ENCODE peak calls at places on chromosomes 16 and 17, in seven cellular contexts. L, E, W, K, Z, Y and G are unnamed samples.

GRCh38 chr16:49776085-49776501 is 79.8 kb downstream of the ZNF423 start:
- DNase-seq in L (no peak), E (peak), W (no peak), K (no peak), Z (no peak), Y (peak), G (no peak)

GRCh38 chr17:40615295-40615988 is 32.2 kb downstream of the SMARCE1 start:
- DNase-seq in L (no peak), E (peak), W (peak), K (peak), Z (peak), Y (peak), G (peak)

GRCh38 chr17:22270381-22270780 is 578.1 kb downstream of the KCNJ18 start:
- DNase-seq in L (no peak), E (no peak), W (no peak), K (no peak), Z (no peak), Y (no peak), G (no peak)

GRCh38 chr17:32445075-32445427 is 741 bp downstream of the PSMD11 start:
- DNase-seq in L (no peak), E (peak), W (no peak), K (peak), Z (peak), Y (peak), G (no peak)

GRCh38 chr17:71024172-71024571 is 854.8 kb downstream of the KCNJ2 start:
- DNase-seq in L (no peak), E (no peak), W (no peak), K (no peak), Z (no peak), Y (peak), G (no peak)

GRCh38 chr16:49019081-49019633 is 262.5 kb downstream of the CBLN1 start:
- DNase-seq in L (no peak), E (no peak), W (no peak), K (no peak), Z (no peak), Y (peak), G (no peak)

GRCh38 chr17:1940810-1941185 is 84.3 kb downstream of the RTN4RL1 start:
- DNase-seq in L (no peak), E (no peak), W (no peak), K (no peak), Z (no peak), Y (no peak), G (no peak)

GRCh38 chr17:676965-677364 is 37.7 kb downstream of the VPS53 start:
- DNase-seq in L (no peak), E (no peak), W (no peak), K (no peak), Z (no peak), Y (no peak), G (no peak)

GRCh38 chr17:81537343-81537855 is 9.2 kb downstream of the FSCN2 start:
- DNase-seq in L (no peak), E (no peak), W (peak), K (peak), Z (peak), Y (peak), G (peak)

GRCh38 chr16:29745853-29746345 is at the start of gene C16orf54:
- DNase-seq in L (no peak), E (no peak), W (peak), K (peak), Z (no peak), Y (no peak), G (peak)

GRCh38 chr17:75757086-75757681 is 7.8 kb downstream of the GALK1 start:
- DNase-seq in L (no peak), E (no peak), W (no peak), K (no peak), Z (no peak), Y (no peak), G (no peak)

GRCh38 chr17:21241564-21241963 is 11.6 kb downstream of the NATD1 start:
- DNase-seq in L (no peak), E (no peak), W (no peak), K (no peak), Z (no peak), Y (no peak), G (no peak)

GRCh38 chr16:89952049-89952448 is 3.5 kb downstream of the DEF8 start:
- DNase-seq in L (no peak), E (no peak), W (no peak), K (no peak), Z (no peak), Y (no peak), G (no peak)

GRCh38 chr16:72961115-72961832 is 86.7 kb downstream of the ZFHX3 start:
- DNase-seq in L (no peak), E (no peak), W (no peak), K (peak), Z (peak), Y (no peak), G (no peak)

GRCh38 chr16:86382774-86383407 is 127.4 kb upstream of the FOXF1 start:
- DNase-seq in L (no peak), E (no peak), W (no peak), K (no peak), Z (no peak), Y (no peak), G (no peak)

GRCh38 chr17:1366234-1366633 is 33.8 kb downstream of the YWHAE start:
- DNase-seq in L (no peak), E (no peak), W (no peak), K (no peak), Z (no peak), Y (no peak), G (no peak)

GRCh38 chr17:17784599-17785264 is 52.1 kb downstream of the SREBF1 start:
- DNase-seq in L (no peak), E (no peak), W (no peak), K (peak), Z (peak), Y (no peak), G (no peak)

GRCh38 chr17:16417399-16417798 is 2.0 kb downstream of the TRPV2 start:
- DNase-seq in L (no peak), E (no peak), W (no peak), K (no peak), Z (no peak), Y (no peak), G (no peak)

GRCh38 chr17:17567631-17568030 is 23.9 kb downstream of the PEMT start:
- DNase-seq in L (no peak), E (peak), W (no peak), K (no peak), Z (no peak), Y (no peak), G (no peak)

GRCh38 chr16:76386784-76387183 is 109.6 kb downstream of the CNTNAP4 start:
- DNase-seq in L (no peak), E (peak), W (no peak), K (no peak), Z (no peak), Y (no peak), G (no peak)

GRCh38 chr17:35192708-35193107 is 1.5 kb downstream of the SLC35G3 start:
- DNase-seq in L (no peak), E (no peak), W (no peak), K (peak), Z (no peak), Y (no peak), G (no peak)

GRCh38 chr17:60154616-60155426 is 5.0 kb downstream of the CA4 start:
- DNase-seq in L (no peak), E (peak), W (no peak), K (no peak), Z (no peak), Y (no peak), G (no peak)

GRCh38 chr16:56265184-56265583 is 73.9 kb downstream of the GNAO1 start:
- DNase-seq in L (no peak), E (no peak), W (no peak), K (no peak), Z (no peak), Y (no peak), G (no peak)

GRCh38 chr16:27322858-27323780 is 9.3 kb downstream of the IL4R start:
- DNase-seq in L (no peak), E (no peak), W (no peak), K (no peak), Z (no peak), Y (no peak), G (no peak)

GRCh38 chr16:1774456-1774795 is 1.5 kb upstream of the MRPS34 start:
- DNase-seq in L (no peak), E (no peak), W (no peak), K (no peak), Z (no peak), Y (no peak), G (no peak)

GRCh38 chr16:1772908-1773702 is at the start of gene MRPS34:
- DNase-seq in L (peak), E (peak), W (peak), K (peak), Z (peak), Y (peak), G (peak)

GRCh38 chr16:1772362-1772907 is at the start of gene EME2:
- DNase-seq in L (no peak), E (no peak), W (peak), K (peak), Z (no peak), Y (no peak), G (no peak)

GRCh38 chr16:1775006-1775845 is 2.3 kb upstream of the MRPS34 start:
- DNase-seq in L (no peak), E (no peak), W (no peak), K (no peak), Z (no peak), Y (no peak), G (no peak)

GRCh38 chr16:1773703-1774455 is 945 bp upstream of the MRPS34 start:
- DNase-seq in L (no peak), E (no peak), W (no peak), K (peak), Z (no peak), Y (no peak), G (no peak)
- TF ChIP-seq CTCF in L (no peak), E (no peak), W (no peak), K (no peak), Z (no peak), Y (no peak), G (no peak)

GRCh38 chr16:67264277-67264676 is 15.1 kb upstream of the PLEKHG4 start:
- DNase-seq in L (no peak), E (no peak), W (no peak), K (no peak), Z (no peak), Y (no peak), G (no peak)
- TF ChIP-seq CTCF in L (peak), E (peak), W (no peak), K (no peak), Z (no peak), Y (peak), G (no peak)

GRCh38 chr17:39252788-39253460 is 27.2 kb upstream of the STAC2 start:
- DNase-seq in L (no peak), E (no peak), W (no peak), K (no peak), Z (no peak), Y (no peak), G (no peak)
- TF ChIP-seq CTCF in L (peak), E (no peak), W (no peak), K (no peak), Z (no peak), Y (no peak), G (no peak)

DNA sequence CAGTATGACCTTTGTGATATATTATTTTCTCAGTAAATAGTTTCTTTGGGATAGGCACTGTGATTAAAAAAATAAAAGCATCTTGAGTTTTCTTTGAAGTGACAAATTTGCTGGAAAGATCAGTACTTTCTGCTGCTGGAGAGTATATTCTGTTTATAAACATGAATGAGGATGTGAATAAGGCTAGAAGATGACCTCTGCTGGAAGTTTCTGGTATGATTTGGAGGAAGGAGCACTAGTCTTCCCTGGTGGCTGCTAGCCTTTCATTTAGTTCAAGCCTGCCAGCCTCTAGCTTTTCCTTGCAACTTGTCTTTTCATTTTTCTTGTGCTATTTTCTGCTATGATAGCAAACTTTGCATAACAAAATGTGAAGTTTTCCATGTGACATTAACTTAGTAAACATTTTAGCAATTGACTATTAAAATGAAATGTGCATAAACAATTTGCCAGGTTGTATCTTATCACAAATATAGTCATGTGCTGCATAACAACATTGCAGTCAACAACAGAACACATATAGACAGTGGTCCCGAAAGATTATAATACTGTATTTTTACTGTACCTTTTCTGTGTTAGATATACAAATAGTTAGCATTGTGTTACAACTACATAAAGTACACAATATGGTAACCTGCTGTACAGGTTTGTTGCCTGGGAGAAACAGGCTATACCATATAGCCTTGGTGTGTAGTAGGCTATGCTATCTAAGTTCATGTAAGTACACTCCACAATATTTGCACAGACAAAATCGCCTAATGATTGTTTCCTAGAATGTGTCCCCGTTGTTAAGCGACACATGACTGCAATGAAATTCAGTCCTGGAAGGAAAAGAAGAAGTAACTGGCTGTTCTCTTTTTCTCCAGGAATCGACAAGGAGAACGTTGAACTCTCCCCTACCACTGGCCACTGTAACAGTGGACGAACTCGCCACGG is 18.1 kb upstream of the RAB11FIP4 start:
- DNase-seq in L (peak), E (peak), W (peak), K (peak), Z (no peak), Y (no peak), G (peak)
- TF ChIP-seq CTCF in L (peak), E (peak), W (peak), K (peak), Z (peak), Y (peak), G (peak)

DNA sequence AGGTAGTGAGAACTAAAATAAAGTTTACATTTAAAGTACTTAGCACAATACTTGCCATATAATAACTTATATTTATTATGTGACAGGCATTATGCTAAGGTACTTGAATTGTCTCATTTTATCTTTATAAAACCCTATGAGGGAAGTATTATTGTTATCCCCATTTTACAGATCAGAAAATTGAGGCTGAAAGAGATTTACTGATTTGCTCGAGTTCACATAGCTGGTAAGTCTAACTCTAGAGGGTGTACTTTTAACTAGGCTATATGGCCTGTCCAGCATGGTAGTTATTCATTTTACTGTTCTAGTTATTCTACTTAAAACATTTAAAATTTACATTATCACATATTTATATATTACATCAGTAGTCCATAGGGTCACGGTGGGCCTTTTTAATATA is 113.3 kb upstream of the RBL2 start:
- DNase-seq in L (no peak), E (no peak), W (no peak), K (no peak), Z (no peak), Y (no peak), G (no peak)
- TF ChIP-seq CTCF in L (no peak), E (no peak), W (no peak), K (no peak), Z (no peak), Y (no peak), G (no peak)

DNA sequence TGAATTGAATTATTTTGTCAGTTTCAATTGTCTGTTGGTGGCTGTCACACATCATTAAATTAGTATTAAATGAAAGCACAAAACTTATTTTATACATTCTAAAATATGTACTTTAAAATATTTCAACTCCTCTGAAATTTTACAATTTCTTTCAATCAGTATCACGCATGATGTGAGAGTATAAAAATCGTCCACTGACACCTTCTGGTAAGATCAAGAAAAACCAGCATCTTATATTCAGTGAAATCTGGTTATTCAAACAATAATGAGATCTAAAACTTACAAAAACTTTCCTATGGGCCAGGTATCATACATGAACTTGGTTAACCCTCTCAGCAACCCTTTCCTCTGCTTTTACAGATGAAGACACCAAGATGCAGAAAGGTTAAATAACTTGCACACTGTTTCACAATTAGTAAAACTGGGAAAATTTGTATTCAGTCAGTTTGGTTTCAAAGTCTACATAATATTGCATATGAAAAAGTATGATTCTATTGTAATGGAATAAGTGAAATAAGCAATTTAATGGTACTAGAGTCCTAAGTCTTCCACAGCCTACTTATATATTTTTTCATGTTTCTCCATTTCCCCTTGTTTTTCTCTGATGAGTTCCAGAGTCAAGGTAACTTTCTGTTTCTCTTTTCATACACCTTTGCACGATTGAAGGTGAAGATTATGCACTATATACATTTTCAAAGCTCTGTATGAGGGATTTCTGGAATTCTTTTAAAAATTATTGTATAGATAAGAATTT is 58.7 kb downstream of the EFCAB5 start:
- DNase-seq in L (no peak), E (peak), W (no peak), K (no peak), Z (no peak), Y (no peak), G (no peak)
- TF ChIP-seq CTCF in L (peak), E (peak), W (no peak), K (no peak), Z (peak), Y (peak), G (peak)